ENCODE peak calls at places on chromosomes 4 and X, in seven cellular contexts. N is GM13977, K is sigmoid colon, C is suprapubic skin, Z is astrocyte of the spinal cord, Q is fibroblast of the aortic adventitia, H is omental fat pad. X is an unnamed sample.

GRCh38 chr4:187617117-187617516 is 378.5 kb upstream of the ZFP42 start:
- DNase-seq in Z (no peak), H (no peak), Q (peak), K (no peak), C (no peak), N (no peak), X (no peak)

GRCh38 chrX:118536687-118537461 is 41.3 kb downstream of the DOCK11 start:
- DNase-seq in N (no peak), H (no peak), Z (peak), K (no peak), Q (peak), C (no peak), X (no peak)

GRCh38 chr4:139841464-139842195 is 176.0 kb downstream of the MGST2 start:
- DNase-seq in H (no peak), Z (no peak), C (no peak), N (no peak), K (no peak), Q (no peak), X (no peak)

GRCh38 chr4:186936496-186937375 is 213.1 kb upstream of the FAT1 start:
- DNase-seq in H (no peak), C (no peak), K (no peak), Z (peak), N (no peak), Q (peak), X (no peak)

GRCh38 chr4:112173593-112174559 is 28.6 kb downstream of the FAM241A start:
- DNase-seq in Z (no peak), N (no peak), C (no peak), Q (no peak), H (no peak), K (no peak), X (no peak)

GRCh38 chr4:122827258-122827887 is 742 bp downstream of the FGF2 start:
- DNase-seq in H (no peak), Z (peak), Q (peak), C (peak), K (peak), N (peak), X (no peak)

GRCh38 chrX:85493821-85494220 is 114.4 kb upstream of the POF1B start:
- DNase-seq in K (no peak), C (no peak), Z (no peak), N (no peak), Q (no peak), H (no peak), X (no peak)

GRCh38 chr4:87092389-87093141 is 127.9 kb downstream of the KLHL8 start:
- DNase-seq in Q (peak), K (peak), N (no peak), Z (peak), C (peak), H (peak), X (no peak)

GRCh38 chr4:30833206-30833605 is 113.0 kb downstream of the PCDH7 start:
- DNase-seq in C (no peak), K (no peak), N (no peak), H (no peak), Z (no peak), Q (no peak), X (no peak)

GRCh38 chr4:86822136-86822535 is 27.0 kb downstream of the SLC10A6 start:
- DNase-seq in Z (no peak), C (no peak), H (no peak), Q (no peak), N (no peak), K (no peak), X (no peak)

GRCh38 chr4:53010320-53010719 is 148.2 kb downstream of the RASL11B start:
- DNase-seq in N (no peak), K (peak), Q (peak), H (no peak), Z (peak), C (no peak), X (no peak)

GRCh38 chr4:168695288-168695687 is 198.4 kb downstream of the PALLD start:
- DNase-seq in K (no peak), H (no peak), Z (no peak), Q (no peak), C (no peak), N (no peak), X (no peak)

GRCh38 chr4:145936142-145937020 is 2.2 kb downstream of the ZNF827 start:
- DNase-seq in Q (peak), N (peak), H (peak), Z (peak), C (peak), K (peak), X (peak)

GRCh38 chr4:52196606-52197130 is 145.6 kb downstream of the SPATA18 start:
- DNase-seq in N (no peak), Z (no peak), H (no peak), Q (no peak), K (no peak), C (no peak), X (no peak)

GRCh38 chrX:67692246-67692645 is 148.4 kb downstream of the AR start:
- DNase-seq in Q (peak), K (no peak), H (no peak), N (no peak), C (no peak), Z (peak), X (no peak)

GRCh38 chr4:54103190-54103574 is 3.2 kb downstream of the GSX2 start:
- DNase-seq in H (no peak), N (no peak), K (no peak), C (no peak), Q (no peak), Z (no peak), X (no peak)

GRCh38 chr4:46258436-46258835 is 131.5 kb downstream of the GABRA2 start:
- DNase-seq in H (no peak), Q (no peak), C (no peak), K (no peak), Z (no peak), N (no peak), X (no peak)

GRCh38 chr4:18689308-18689915 is 667.9 kb upstream of the LCORL start:
- DNase-seq in H (peak), Z (peak), K (peak), C (no peak), N (peak), Q (peak), X (no peak)

GRCh38 chr4:156607198-156607498 is 364.5 kb downstream of the PDGFC start:
- DNase-seq in N (no peak), Q (no peak), H (no peak), K (no peak), C (no peak), Z (no peak), X (no peak)

GRCh38 chrX:103774070-103774642 is 2.5 kb upstream of the PLP1 start:
- DNase-seq in N (no peak), Q (peak), Z (peak), C (no peak), K (no peak), H (no peak), X (no peak)
- TF ChIP-seq CTCF in N (no peak), Q (peak), Z (peak), C (peak), K (peak), H (no peak), X (peak)

GRCh38 chrX:2485789-2486345 is 14.9 kb downstream of the DHRSX start:
- DNase-seq in Z (no peak), N (no peak), Q (no peak), C (no peak), K (no peak), H (no peak), X (peak)

GRCh38 chrX:2484232-2484631 is 16.5 kb downstream of the DHRSX start:
- DNase-seq in Q (peak), K (no peak), H (no peak), N (no peak), Z (no peak), C (peak), X (peak)

GRCh38 chrX:2484721-2485459 is 15.9 kb downstream of the DHRSX start:
- DNase-seq in N (no peak), H (no peak), Q (peak), C (no peak), K (peak), Z (peak), X (peak)

GRCh38 chrX:2485460-2485753 is 15.4 kb downstream of the DHRSX start:
- DNase-seq in Q (peak), H (no peak), N (no peak), K (no peak), Z (no peak), C (no peak), X (no peak)

GRCh38 chrX:2483398-2483797 is 17.4 kb downstream of the DHRSX start:
- DNase-seq in K (no peak), Q (no peak), Z (no peak), C (no peak), H (no peak), N (no peak), X (peak)
- TF ChIP-seq CTCF in K (no peak), Q (no peak), Z (no peak), C (no peak), H (no peak), N (no peak), X (no peak)

DNA sequence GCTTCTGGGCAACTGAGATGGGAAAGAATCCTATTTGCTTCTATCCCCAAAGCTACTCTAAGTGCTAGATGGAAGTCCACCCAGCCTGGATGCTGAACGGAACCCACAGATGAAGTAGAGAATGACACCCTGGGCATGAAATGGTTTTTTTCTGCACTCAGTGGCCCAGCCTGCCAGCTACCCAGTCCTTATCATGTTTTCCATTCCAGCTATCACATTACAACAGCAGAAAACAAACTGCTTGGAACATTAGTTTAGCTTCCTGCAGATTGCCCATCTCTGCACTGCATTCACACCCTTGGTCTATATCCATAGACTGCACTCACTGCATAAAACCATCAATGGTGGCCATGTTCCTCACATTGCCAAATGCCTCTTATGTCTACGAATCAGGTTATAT is 79.1 kb downstream of the NYX start:
- DNase-seq in H (no peak), Z (no peak), K (no peak), N (no peak), Q (no peak), C (no peak), X (no peak)
- TF ChIP-seq CTCF in H (no peak), Z (no peak), K (no peak), N (no peak), Q (no peak), C (no peak), X (no peak)

DNA sequence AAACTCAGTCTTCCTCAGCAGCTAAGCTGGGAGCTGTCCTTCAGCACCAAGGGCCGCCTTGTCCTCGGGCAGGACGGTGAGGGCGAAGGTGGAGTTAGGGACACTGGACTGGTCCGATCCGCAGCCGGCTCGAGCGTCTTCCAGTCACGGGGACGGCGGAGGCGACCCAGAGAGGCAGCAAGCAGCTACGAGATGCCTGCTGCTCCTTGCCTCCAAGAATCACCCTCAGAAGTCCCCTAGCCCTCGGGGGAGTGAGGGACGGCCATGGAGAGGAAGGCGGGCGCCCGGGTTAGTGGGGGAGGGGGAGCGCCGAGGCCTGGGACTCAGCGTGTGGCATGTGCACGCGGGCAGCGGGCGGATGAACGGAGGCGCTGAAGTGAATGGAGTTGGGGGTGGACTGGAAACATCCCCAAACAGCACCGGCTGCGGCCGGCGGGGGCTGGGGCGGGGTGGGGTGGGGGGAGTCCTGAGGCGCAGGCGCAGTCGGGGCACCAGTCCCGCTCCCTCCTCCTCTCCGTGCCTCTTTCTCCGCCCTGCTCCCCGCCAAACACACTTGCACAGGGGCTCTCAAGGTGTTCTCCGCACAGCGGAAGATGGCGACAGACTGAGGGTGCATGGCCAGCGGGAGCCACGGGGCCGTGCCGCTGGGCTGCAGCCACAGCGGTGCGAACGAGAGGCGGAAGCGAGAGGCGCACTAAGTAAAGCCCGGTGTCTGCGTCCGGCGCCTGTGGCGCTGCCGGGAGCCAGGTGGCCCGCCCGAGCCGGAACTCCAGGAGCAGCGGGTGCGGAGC is at the start of gene NALF2:
- DNase-seq in C (no peak), Z (peak), K (peak), H (no peak), N (peak), Q (peak), X (no peak)
- TF ChIP-seq CTCF in C (no peak), Z (no peak), K (no peak), H (no peak), N (no peak), Q (no peak), X (no peak)

GRCh38 chr4:75995727-75996126 is 5.0 kb upstream of the SDAD1 start:
- DNase-seq in Z (peak), K (no peak), C (no peak), H (no peak), N (peak), Q (peak), X (no peak)
- TF ChIP-seq CTCF in Z (peak), K (peak), C (peak), H (no peak), N (peak), Q (peak), X (peak)

GRCh38 chr4:176195184-176195978 is at the start of gene SPATA4:
- DNase-seq in C (peak), Q (peak), H (peak), Z (peak), N (peak), K (peak), X (peak)
- TF ChIP-seq CTCF in C (no peak), Q (no peak), H (no peak), Z (no peak), N (no peak), K (no peak), X (no peak)

GRCh38 chrX:15129412-15129811 is 140.5 kb downstream of the ASB9 start:
- DNase-seq in Q (no peak), K (no peak), H (no peak), Z (no peak), C (no peak), N (no peak), X (no peak)

GRCh38 chrX:15128838-15129237 is 141.0 kb downstream of the ASB9 start:
- DNase-seq in Q (no peak), H (no peak), Z (no peak), C (no peak), N (no peak), K (no peak), X (no peak)

GRCh38 chrX:15127010-15127409 is 142.9 kb downstream of the ASB9 start:
- DNase-seq in K (no peak), H (no peak), Z (no peak), N (no peak), C (no peak), Q (no peak), X (no peak)
- TF ChIP-seq CTCF in K (no peak), H (no peak), Z (peak), N (no peak), C (no peak), Q (no peak), X (no peak)

GRCh38 chr4:173522160-173522873 is 7.7 kb downstream of the HAND2 start:
- DNase-seq in N (no peak), H (peak), Z (peak), K (peak), C (peak), Q (peak), X (no peak)
- TF ChIP-seq CTCF in N (no peak), H (no peak), Z (no peak), K (no peak), C (no peak), Q (peak), X (peak)

DNA sequence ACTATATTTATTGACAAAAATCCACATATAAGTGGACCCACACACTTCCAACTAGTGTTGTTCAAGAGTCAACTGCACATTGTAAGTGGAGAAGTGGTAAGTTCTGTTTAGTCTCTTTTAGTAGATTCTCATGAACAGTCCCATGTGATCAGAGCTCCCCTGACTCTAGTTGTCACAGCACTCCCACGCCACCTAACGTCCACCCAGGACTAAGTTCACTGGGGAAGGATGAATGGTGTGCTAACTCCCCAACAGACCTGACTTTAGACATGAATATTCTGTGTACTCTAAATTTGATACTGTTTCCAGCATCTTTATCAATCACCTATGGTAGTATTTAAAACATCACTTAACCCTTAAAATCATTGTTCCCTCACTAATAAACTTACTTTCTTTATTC is 59.8 kb downstream of the PACRGL start:
- DNase-seq in Z (no peak), N (no peak), C (no peak), H (no peak), K (no peak), Q (no peak), X (no peak)
- TF ChIP-seq CTCF in Z (no peak), N (no peak), C (no peak), H (no peak), K (no peak), Q (no peak), X (no peak)

X was measured in chondrocyte.